ENCODE peak calls at places on chromosomes 4 and X, in seven cellular contexts. T, C, Y, N, X, M and I are unnamed samples.

GRCh38 chrX:99353412-99353811 is 1056.7 kb downstream of the PCDH19 start:
- DNase-seq in Y (no peak), X (no peak), T (no peak), C (no peak), N (no peak), M (no peak), I (no peak)

GRCh38 chr4:848803-849477 is 23.0 kb upstream of the CPLX1 start:
- DNase-seq in C (no peak), X (no peak), M (no peak), T (no peak), N (no peak), Y (no peak), I (no peak)

GRCh38 chrX:45240334-45240733 is 39.7 kb upstream of the DIPK2B start:
- DNase-seq in M (no peak), N (no peak), X (no peak), T (no peak), C (no peak), Y (no peak), I (no peak)

GRCh38 chrX:109684136-109684535 is 48.9 kb downstream of the ACSL4 start:
- DNase-seq in C (no peak), X (no peak), Y (no peak), T (peak), N (no peak), M (no peak), I (no peak)

GRCh38 chr4:4677825-4678522 is 136.1 kb upstream of the STX18 start:
- DNase-seq in T (no peak), C (no peak), X (no peak), Y (no peak), N (peak), M (no peak), I (no peak)

GRCh38 chr4:157978680-157979361 is 194.0 kb downstream of the GASK1B start:
- DNase-seq in T (peak), M (no peak), N (peak), C (peak), Y (no peak), X (peak), I (peak)

GRCh38 chr4:148112231-148112982 is 329.8 kb downstream of the NR3C2 start:
- DNase-seq in N (no peak), M (no peak), X (peak), C (no peak), Y (no peak), T (peak), I (no peak)

GRCh38 chr4:153916273-153916755 is 127.4 kb upstream of the SFRP2 start:
- DNase-seq in T (no peak), Y (no peak), M (no peak), C (no peak), N (no peak), X (no peak), I (no peak)

GRCh38 chr4:39259571-39260330 is 77.4 kb downstream of the WDR19 start:
- DNase-seq in M (no peak), T (no peak), C (no peak), X (no peak), Y (no peak), N (no peak), I (no peak)

GRCh38 chrX:40005290-40006011 is 92.3 kb downstream of the BCOR start:
- DNase-seq in N (peak), Y (no peak), M (no peak), X (no peak), T (no peak), C (no peak), I (no peak)

GRCh38 chr4:8035371-8035780 is 95.7 kb upstream of the AFAP1 start:
- DNase-seq in M (no peak), X (peak), N (no peak), Y (no peak), C (no peak), T (peak), I (no peak)

GRCh38 chrX:26649534-26649933 is 433.6 kb downstream of the MAGEB5 start:
- DNase-seq in N (peak), M (no peak), X (no peak), Y (no peak), T (peak), C (no peak), I (no peak)

DNA sequence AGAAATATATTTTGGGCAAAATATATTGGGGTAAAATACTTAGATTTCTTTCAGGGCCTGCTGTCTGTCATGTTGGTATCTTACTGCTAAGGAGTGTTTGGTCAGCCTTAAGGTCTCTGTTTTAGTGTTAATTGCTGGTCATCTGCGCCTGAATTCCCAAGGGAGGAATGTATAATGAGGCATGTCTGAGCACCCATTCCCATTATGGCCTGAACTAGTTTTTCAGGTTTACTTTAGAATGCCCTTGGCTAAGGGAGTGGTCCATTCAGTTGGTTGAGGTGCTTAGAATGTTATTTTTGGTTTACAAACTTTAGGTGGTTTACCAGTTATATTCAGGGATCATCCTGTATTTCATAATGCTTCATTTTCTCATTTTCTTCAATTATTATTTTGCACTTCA is 125.9 kb downstream of the CFAP299 start:
- DNase-seq in T (peak), C (no peak), N (no peak), M (no peak), Y (no peak), X (no peak), I (no peak)
- H3K4me3 ChIP-seq in T (no peak), C (no peak), N (no peak), M (no peak), Y (no peak), X (no peak), I (no peak)

GRCh38 chrX:57595381-57595811 is 3.6 kb downstream of the ZXDB start:
- DNase-seq in C (no peak), M (no peak), Y (no peak), T (peak), N (no peak), X (peak), I (no peak)

GRCh38 chrX:57596109-57596870 is 4.5 kb downstream of the ZXDB start:
- DNase-seq in X (no peak), C (no peak), T (no peak), Y (no peak), N (no peak), M (no peak), I (no peak)
- H3K4me3 ChIP-seq in X (no peak), C (peak), T (peak), Y (no peak), N (peak), M (no peak), I (peak)

GRCh38 chr4:23878235-23878861 is 11.5 kb downstream of the PPARGC1A start:
- DNase-seq in M (no peak), C (no peak), N (no peak), T (no peak), Y (no peak), X (no peak), I (no peak)

GRCh38 chr4:23881674-23882337 is 8.0 kb downstream of the PPARGC1A start:
- DNase-seq in N (no peak), X (no peak), T (no peak), C (no peak), Y (no peak), M (no peak), I (no peak)

GRCh38 chr4:23882976-23883531 is 6.8 kb downstream of the PPARGC1A start:
- DNase-seq in M (no peak), X (no peak), T (peak), Y (no peak), C (no peak), N (no peak), I (no peak)

GRCh38 chr4:23878912-23879732 is 10.7 kb downstream of the PPARGC1A start:
- DNase-seq in Y (no peak), T (peak), N (no peak), M (no peak), X (no peak), C (no peak), I (no peak)

GRCh38 chr4:23881052-23881501 is 8.8 kb downstream of the PPARGC1A start:
- DNase-seq in X (no peak), M (no peak), N (no peak), C (no peak), Y (no peak), T (peak), I (no peak)
- H3K4me3 ChIP-seq in X (no peak), M (no peak), N (no peak), C (no peak), Y (no peak), T (no peak), I (no peak)

DNA sequence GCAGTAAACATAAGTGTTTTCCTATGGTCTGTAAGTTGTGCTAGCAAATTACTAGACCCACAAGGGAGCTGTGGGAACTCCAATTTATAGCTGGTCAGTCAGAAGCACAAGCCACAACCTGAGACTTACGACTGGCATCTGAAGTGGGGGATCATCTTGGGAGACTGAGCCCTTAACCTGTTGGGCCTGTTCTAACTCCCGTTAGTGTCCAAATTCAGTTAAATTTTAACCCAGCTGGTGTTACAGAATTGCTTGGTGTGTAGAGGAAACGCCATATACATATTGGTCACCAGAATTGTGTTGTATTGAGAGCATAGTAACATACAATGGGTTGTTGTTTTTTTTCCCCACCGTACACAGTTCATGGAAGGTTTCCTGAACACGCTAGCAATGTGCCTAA is 25.1 kb upstream of the NFXL1 start:
- DNase-seq in X (no peak), N (no peak), C (no peak), M (no peak), T (no peak), Y (no peak), I (no peak)
- H3K4me3 ChIP-seq in X (no peak), N (no peak), C (no peak), M (no peak), T (no peak), Y (no peak), I (no peak)

DNA sequence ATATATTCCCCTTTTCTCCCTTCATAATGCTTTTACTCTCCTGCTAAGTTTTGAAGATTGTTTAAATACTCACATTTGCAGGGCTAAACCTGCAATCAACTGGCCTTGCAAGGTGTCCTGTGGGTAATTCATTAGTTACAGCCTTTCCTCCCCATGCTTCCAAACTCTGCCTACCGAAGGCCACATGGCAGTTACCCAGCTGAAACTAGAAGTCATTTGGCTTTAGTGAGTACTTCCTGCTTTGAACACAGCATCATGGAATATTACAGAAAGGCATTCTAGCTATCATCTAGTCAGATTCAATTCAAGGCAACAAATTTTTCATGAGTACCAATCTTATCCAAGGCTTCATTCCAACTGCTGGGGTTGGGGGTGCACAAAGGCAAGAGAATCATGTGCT is 55.6 kb downstream of the SRPX start:
- DNase-seq in C (no peak), M (no peak), N (no peak), X (no peak), Y (no peak), T (no peak), I (no peak)
- H3K4me3 ChIP-seq in C (no peak), M (no peak), N (no peak), X (no peak), Y (no peak), T (no peak), I (no peak)

DNA sequence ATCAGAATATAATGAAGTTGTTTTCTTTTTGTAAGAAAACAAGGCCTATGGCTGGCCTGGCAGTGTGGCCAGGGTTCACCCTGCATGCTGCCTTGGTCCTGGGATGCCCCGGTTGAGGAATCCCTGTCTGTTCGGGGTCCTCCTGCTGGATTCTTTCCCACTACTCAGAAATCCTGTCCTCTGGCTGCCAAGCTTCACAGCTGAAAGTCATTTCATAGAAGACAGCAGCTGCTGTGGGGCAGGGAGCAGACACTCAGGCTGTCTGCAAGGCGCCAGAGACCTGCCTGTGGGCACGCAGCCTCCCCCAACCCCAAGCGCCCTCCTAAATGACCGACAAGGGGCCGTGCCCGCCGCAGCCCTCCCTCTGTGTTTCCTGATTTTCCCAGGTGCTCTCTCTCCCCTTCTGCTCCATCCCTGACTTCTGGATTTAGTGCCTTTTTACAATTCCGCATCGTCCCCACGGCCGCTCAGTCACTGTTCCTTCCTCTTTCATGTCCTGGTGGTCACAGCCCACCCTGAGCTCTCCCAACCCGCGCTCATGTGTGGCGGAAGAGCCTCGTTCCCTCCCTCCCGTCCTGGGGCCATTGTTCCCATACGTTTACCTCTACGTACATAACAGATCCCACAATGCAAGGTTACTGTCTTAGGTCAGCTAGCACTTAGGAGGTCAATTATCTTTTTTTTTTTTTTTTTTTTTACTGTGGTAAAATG is 27.5 kb downstream of the ZFYVE28 start:
- DNase-seq in M (no peak), N (no peak), T (no peak), X (no peak), C (no peak), Y (no peak), I (no peak)
- H3K4me3 ChIP-seq in M (no peak), N (no peak), T (no peak), X (no peak), C (no peak), Y (no peak), I (no peak)

DNA sequence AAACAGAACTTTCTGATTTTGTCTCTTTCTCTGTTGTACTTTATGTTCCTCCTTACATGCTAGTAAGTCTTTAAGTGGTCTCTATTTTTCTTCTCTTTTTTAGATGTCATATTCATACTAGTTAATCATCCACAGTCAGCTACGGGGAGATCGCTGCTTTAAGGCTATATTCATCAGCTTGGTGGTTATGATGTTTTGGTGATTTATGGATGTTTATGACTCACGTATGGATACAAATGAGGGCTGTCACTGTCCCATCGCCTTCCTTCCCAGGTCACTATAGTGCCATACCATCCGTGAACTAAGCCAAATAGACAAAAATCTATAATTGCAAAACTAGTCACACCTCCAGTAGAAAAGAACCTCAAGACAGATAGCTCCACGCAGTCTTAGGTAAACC is 296.8 kb upstream of the AADAT start:
- DNase-seq in N (no peak), X (no peak), C (no peak), Y (no peak), T (no peak), M (no peak), I (no peak)
- H3K4me3 ChIP-seq in N (no peak), X (no peak), C (no peak), Y (no peak), T (no peak), M (no peak), I (no peak)

GRCh38 chrX:132435222-132435621 is 53.6 kb downstream of the MBNL3 start:
- DNase-seq in M (no peak), T (no peak), N (no peak), X (no peak), C (no peak), Y (no peak), I (no peak)

GRCh38 chrX:132433001-132433400 is 55.8 kb downstream of the MBNL3 start:
- DNase-seq in M (no peak), N (no peak), C (no peak), T (no peak), Y (no peak), X (no peak), I (no peak)

DNA sequence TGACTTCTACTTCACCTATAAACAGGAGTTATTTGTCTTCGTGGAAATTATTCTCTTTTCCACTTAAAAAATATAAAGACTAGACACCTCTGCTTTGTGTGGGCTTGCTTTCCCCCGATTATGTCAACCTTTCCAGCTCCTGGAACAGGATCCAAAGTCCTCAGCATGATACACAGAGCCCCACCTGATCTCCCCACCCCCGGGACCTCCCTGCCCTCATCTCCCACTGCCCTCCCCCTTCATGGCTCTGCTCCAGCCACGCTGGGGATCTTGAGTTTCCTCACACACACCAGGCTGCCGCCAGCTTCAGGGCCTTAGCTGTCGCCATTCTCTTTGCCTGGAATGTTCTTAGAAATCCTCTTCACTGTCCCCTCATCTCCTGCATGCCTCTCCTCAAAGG is 55.3 kb downstream of the MBNL3 start:
- DNase-seq in T (no peak), Y (no peak), C (no peak), M (no peak), N (no peak), X (no peak), I (no peak)
- H3K4me3 ChIP-seq in T (no peak), Y (no peak), C (no peak), M (no peak), N (no peak), X (no peak), I (no peak)

GRCh38 chr4:2042207-2042946 is 16.8 kb upstream of the NAT8L start:
- DNase-seq in T (no peak), Y (no peak), C (no peak), M (peak), X (no peak), N (peak), I (no peak)

GRCh38 chr4:2044119-2044485 is 15.0 kb upstream of the NAT8L start:
- DNase-seq in T (no peak), Y (no peak), C (no peak), X (no peak), M (no peak), N (no peak), I (no peak)

GRCh38 chr4:2043396-2044118 is 15.6 kb upstream of the NAT8L start:
- DNase-seq in N (no peak), M (no peak), C (no peak), T (no peak), X (no peak), Y (no peak), I (no peak)

GRCh38 chr4:2041234-2042130 is 17.6 kb upstream of the NAT8L start:
- DNase-seq in Y (peak), X (peak), T (peak), C (peak), M (peak), N (peak), I (peak)

DNA sequence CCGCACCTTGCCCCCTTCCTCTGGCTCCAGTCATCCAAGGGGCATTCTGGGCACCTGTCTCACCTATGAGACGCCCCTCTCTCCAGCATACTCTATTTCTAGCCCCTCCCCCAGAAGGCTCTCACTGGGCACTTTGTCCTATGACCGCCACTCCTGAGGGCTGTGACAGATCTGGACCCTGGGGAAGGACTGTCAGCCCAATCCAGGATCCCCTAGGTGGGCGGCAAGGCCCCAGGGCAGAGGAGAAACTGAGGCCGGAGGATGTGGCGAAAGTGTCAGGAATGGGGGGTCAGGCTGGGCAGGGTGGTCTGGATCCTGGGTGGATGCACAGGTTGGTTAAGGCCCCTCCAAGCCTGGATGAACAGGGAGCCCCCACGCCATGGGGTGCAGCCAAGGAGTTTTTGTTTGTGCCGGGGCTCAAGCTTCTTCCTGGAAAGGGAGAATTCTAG is 16.2 kb upstream of the NAT8L start:
- DNase-seq in X (no peak), T (no peak), M (no peak), C (no peak), N (no peak), Y (no peak), I (peak)
- H3K4me3 ChIP-seq in X (peak), T (no peak), M (no peak), C (peak), N (peak), Y (peak), I (no peak)